ENCODE peak calls at places on chromosomes 2 and 18, in five cellular contexts. One of them, this sample, is unnamed.
A peak's percentile ranks its signal among the peaks of the same experiment; 100 is the strongest.

GRCh38 chr2:126736133-126736874 is 80.3 kb downstream of the GYPC start:
- DNase-seq in adrenal gland: no peak
- DNase-seq in Caco-2: no peak
- DNase-seq in thoracic aorta: no peak
- DNase-seq in IMR-90: peak; percentile 40
- DNase-seq in this sample: no peak

GRCh38 chr2:96144481-96145027 is 686 bp downstream of the DUSP2 start:
- DNase-seq in adrenal gland: no peak
- DNase-seq in Caco-2: peak; percentile 57
- DNase-seq in thoracic aorta: no peak
- DNase-seq in IMR-90: no peak
- DNase-seq in this sample: no peak

GRCh38 chr2:27191107-27191829 is 20.6 kb upstream of the ATRAID start:
- DNase-seq in adrenal gland: peak; percentile 75
- DNase-seq in Caco-2: peak; percentile 82
- DNase-seq in thoracic aorta: no peak
- DNase-seq in IMR-90: peak; percentile 71
- DNase-seq in this sample: peak; percentile 78

GRCh38 chr2:42092084-42092996 is 44.5 kb downstream of the PKDCC start:
- DNase-seq in adrenal gland: no peak
- DNase-seq in Caco-2: peak; percentile 89
- DNase-seq in thoracic aorta: no peak
- DNase-seq in IMR-90: no peak
- DNase-seq in this sample: no peak

GRCh38 chr2:177888581-177888980 is 184.0 kb downstream of the PDE11A start:
- DNase-seq in adrenal gland: no peak
- DNase-seq in Caco-2: no peak
- DNase-seq in thoracic aorta: no peak
- DNase-seq in IMR-90: no peak
- DNase-seq in this sample: no peak

GRCh38 chr18:48405108-48405507 is 4.1 kb downstream of the ZBTB7C start:
- DNase-seq in adrenal gland: peak; percentile 35
- DNase-seq in Caco-2: no peak
- DNase-seq in thoracic aorta: no peak
- DNase-seq in IMR-90: peak; percentile 22
- DNase-seq in this sample: no peak

GRCh38 chr2:97775074-97775473 is 61.7 kb downstream of the ZAP70 start:
- DNase-seq in adrenal gland: no peak
- DNase-seq in Caco-2: no peak
- DNase-seq in thoracic aorta: no peak
- DNase-seq in IMR-90: no peak
- DNase-seq in this sample: no peak

GRCh38 chr18:70423988-70424387 is 135.1 kb downstream of the SOCS6 start:
- DNase-seq in adrenal gland: no peak
- DNase-seq in Caco-2: no peak
- DNase-seq in thoracic aorta: no peak
- DNase-seq in IMR-90: no peak
- DNase-seq in this sample: no peak

GRCh38 chr2:230814616-230815015 is 50.1 kb upstream of the ITM2C start:
- DNase-seq in adrenal gland: no peak
- DNase-seq in Caco-2: no peak
- DNase-seq in thoracic aorta: no peak
- DNase-seq in IMR-90: peak; percentile 47
- DNase-seq in this sample: no peak

GRCh38 chr2:102340778-102341177 is 14.8 kb upstream of the IL18R1 start:
- DNase-seq in adrenal gland: no peak
- DNase-seq in Caco-2: no peak
- DNase-seq in thoracic aorta: no peak
- DNase-seq in IMR-90: no peak
- DNase-seq in this sample: no peak

GRCh38 chr18:78601349-78601748 is 378.3 kb upstream of the SALL3 start:
- DNase-seq in adrenal gland: no peak
- DNase-seq in Caco-2: no peak
- DNase-seq in thoracic aorta: no peak
- DNase-seq in IMR-90: no peak
- DNase-seq in this sample: no peak

GRCh38 chr18:62490967-62491366 is 31.9 kb upstream of the ZCCHC2 start:
- DNase-seq in adrenal gland: no peak
- DNase-seq in Caco-2: no peak
- DNase-seq in thoracic aorta: no peak
- DNase-seq in IMR-90: no peak
- DNase-seq in this sample: no peak

GRCh38 chr18:77359561-77360314 is 110.1 kb downstream of the GALR1 start:
- DNase-seq in adrenal gland: no peak
- DNase-seq in Caco-2: no peak
- DNase-seq in thoracic aorta: no peak
- DNase-seq in IMR-90: no peak
- DNase-seq in this sample: no peak

GRCh38 chr2:236376566-236377244 is 112.5 kb upstream of the ASB18 start:
- DNase-seq in adrenal gland: no peak
- DNase-seq in Caco-2: no peak
- DNase-seq in thoracic aorta: no peak
- DNase-seq in IMR-90: no peak
- DNase-seq in this sample: no peak

GRCh38 chr18:13638684-13639083 is 87.7 kb downstream of the FAM210A start:
- DNase-seq in adrenal gland: no peak
- DNase-seq in Caco-2: no peak
- DNase-seq in thoracic aorta: no peak
- DNase-seq in IMR-90: no peak
- DNase-seq in this sample: no peak

GRCh38 chr2:11775384-11775783 is 29.0 kb downstream of the LPIN1 start:
- DNase-seq in adrenal gland: no peak
- DNase-seq in Caco-2: no peak
- DNase-seq in thoracic aorta: no peak
- DNase-seq in IMR-90: peak; percentile 56
- DNase-seq in this sample: no peak

GRCh38 chr2:29075894-29076700 is 1.8 kb upstream of the PCARE start:
- DNase-seq in adrenal gland: no peak
- DNase-seq in Caco-2: no peak
- DNase-seq in thoracic aorta: no peak
- DNase-seq in IMR-90: peak; percentile 44
- DNase-seq in this sample: no peak

GRCh38 chr2:60641866-60642788 is 88.7 kb upstream of the BCL11A start:
- DNase-seq in adrenal gland: peak; percentile 41
- DNase-seq in Caco-2: peak; percentile 45
- DNase-seq in thoracic aorta: no peak
- DNase-seq in IMR-90: peak; percentile 49
- DNase-seq in this sample: no peak

GRCh38 chr18:77086034-77086433 is 46.5 kb downstream of the MBP start:
- DNase-seq in adrenal gland: no peak
- DNase-seq in Caco-2: no peak
- DNase-seq in thoracic aorta: no peak
- DNase-seq in IMR-90: peak; percentile 81
- DNase-seq in this sample: no peak

GRCh38 chr2:46984642-46985476 is 69.3 kb upstream of the MCFD2 start:
- DNase-seq in adrenal gland: peak; percentile 87
- DNase-seq in Caco-2: no peak
- DNase-seq in thoracic aorta: peak; percentile 60
- DNase-seq in IMR-90: peak; percentile 97
- DNase-seq in this sample: peak; percentile 55

GRCh38 chr2:74181739-74182138 is 3.1 kb upstream of the MOB1A start:
- DNase-seq in adrenal gland: peak; percentile 60
- DNase-seq in Caco-2: no peak
- DNase-seq in thoracic aorta: no peak
- DNase-seq in IMR-90: no peak
- DNase-seq in this sample: no peak

GRCh38 chr2:234995332-234996007 is 43.7 kb downstream of the SH3BP4 start:
- DNase-seq in adrenal gland: no peak
- DNase-seq in Caco-2: no peak
- DNase-seq in thoracic aorta: no peak
- DNase-seq in IMR-90: no peak
- DNase-seq in this sample: peak; percentile 62

GRCh38 chr2:85989288-85989865 is 100.6 kb upstream of the ST3GAL5 start:
- DNase-seq in adrenal gland: no peak
- DNase-seq in Caco-2: no peak
- DNase-seq in thoracic aorta: no peak
- DNase-seq in IMR-90: no peak
- DNase-seq in this sample: no peak

GRCh38 chr2:176002684-176003225 is 688 bp upstream of the LNPK start:
- DNase-seq in adrenal gland: peak; percentile 11
- DNase-seq in Caco-2: peak; percentile 42
- DNase-seq in thoracic aorta: no peak
- DNase-seq in IMR-90: peak; percentile 27
- DNase-seq in this sample: peak; percentile 6

GRCh38 chr18:26089247-26090129 is 925 bp downstream of the SS18 start:
- DNase-seq in adrenal gland: peak; percentile 29
- DNase-seq in Caco-2: no peak
- DNase-seq in thoracic aorta: no peak
- DNase-seq in IMR-90: peak; percentile 49
- DNase-seq in this sample: no peak

GRCh38 chr2:188345020-188345419 is 53.3 kb downstream of the GULP1 start:
- DNase-seq in adrenal gland: no peak
- DNase-seq in Caco-2: no peak
- DNase-seq in thoracic aorta: no peak
- DNase-seq in IMR-90: peak; percentile 14
- DNase-seq in this sample: no peak

GRCh38 chr2:28400434-28400833 is 7.8 kb downstream of the FOSL2 start:
- DNase-seq in adrenal gland: no peak
- DNase-seq in Caco-2: no peak
- DNase-seq in thoracic aorta: no peak
- DNase-seq in IMR-90: no peak
- DNase-seq in this sample: no peak

GRCh38 chr2:42060718-42061619 is 13.1 kb downstream of the PKDCC start:
- DNase-seq in adrenal gland: peak; percentile 46
- DNase-seq in Caco-2: no peak
- DNase-seq in thoracic aorta: no peak
- DNase-seq in IMR-90: peak; percentile 31
- DNase-seq in this sample: peak; percentile 53

GRCh38 chr2:120513776-120514357 is 167.9 kb downstream of the INHBB start:
- DNase-seq in adrenal gland: no peak
- DNase-seq in Caco-2: no peak
- DNase-seq in thoracic aorta: no peak
- DNase-seq in IMR-90: no peak
- DNase-seq in this sample: no peak

GRCh38 chr18:56986829-56987228 is 160.1 kb upstream of the BOD1L2 start:
- DNase-seq in adrenal gland: no peak
- DNase-seq in Caco-2: peak; percentile 22
- DNase-seq in thoracic aorta: no peak
- DNase-seq in IMR-90: no peak
- DNase-seq in this sample: no peak

GRCh38 chr2:176088048-176088936 is 4.2 kb upstream of the HOXD13 start:
- DNase-seq in adrenal gland: peak; percentile 55
- DNase-seq in Caco-2: peak; percentile 71
- DNase-seq in thoracic aorta: no peak
- DNase-seq in IMR-90: peak; percentile 23
- DNase-seq in this sample: no peak

GRCh38 chr2:161915121-161915520 is 158.9 kb downstream of the DPP4 start:
- DNase-seq in adrenal gland: no peak
- DNase-seq in Caco-2: no peak
- DNase-seq in thoracic aorta: no peak
- DNase-seq in IMR-90: no peak
- DNase-seq in this sample: no peak

GRCh38 chr2:173230181-173230580 is 124.5 kb upstream of the CDCA7 start:
- DNase-seq in adrenal gland: no peak
- DNase-seq in Caco-2: no peak
- DNase-seq in thoracic aorta: no peak
- DNase-seq in IMR-90: no peak
- DNase-seq in this sample: no peak

GRCh38 chr18:45104071-45104440 is 423.4 kb downstream of the SETBP1 start:
- DNase-seq in adrenal gland: no peak
- DNase-seq in Caco-2: no peak
- DNase-seq in thoracic aorta: no peak
- DNase-seq in IMR-90: no peak
- DNase-seq in this sample: no peak

GRCh38 chr2:231461516-231461971 is 2.7 kb downstream of the NCL start:
- DNase-seq in adrenal gland: no peak
- DNase-seq in Caco-2: no peak
- DNase-seq in thoracic aorta: no peak
- DNase-seq in IMR-90: no peak
- DNase-seq in this sample: no peak

GRCh38 chr18:79871481-79872091 is 73.8 kb downstream of the KCNG2 start:
- DNase-seq in adrenal gland: no peak
- DNase-seq in Caco-2: no peak
- DNase-seq in thoracic aorta: no peak
- DNase-seq in IMR-90: no peak
- DNase-seq in this sample: no peak

GRCh38 chr2:199025146-199025545 is 432.6 kb downstream of the SATB2 start:
- DNase-seq in adrenal gland: no peak
- DNase-seq in Caco-2: no peak
- DNase-seq in thoracic aorta: no peak
- DNase-seq in IMR-90: no peak
- DNase-seq in this sample: no peak

GRCh38 chr18:9392726-9393125 is 58.2 kb downstream of the TWSG1 start:
- DNase-seq in adrenal gland: no peak
- DNase-seq in Caco-2: no peak
- DNase-seq in thoracic aorta: no peak
- DNase-seq in IMR-90: no peak
- DNase-seq in this sample: no peak

GRCh38 chr2:38592951-38593350 is 9.8 kb downstream of the HNRNPLL start:
- DNase-seq in adrenal gland: no peak
- DNase-seq in Caco-2: no peak
- DNase-seq in thoracic aorta: no peak
- DNase-seq in IMR-90: peak; percentile 79
- DNase-seq in this sample: no peak
- H3K4me1 ChIP-seq in adrenal gland: peaks cover 75% of the 10 kb centered on the region
- H3K4me1 ChIP-seq in Caco-2: no peaks in the 10 kb centered on the region
- H3K4me1 ChIP-seq in thoracic aorta: peaks cover 83% of the 10 kb centered on the region
- H3K4me1 ChIP-seq in IMR-90: peaks cover 9% of the 10 kb centered on the region
- H3K4me1 ChIP-seq in this sample: no peaks in the 10 kb centered on the region

GRCh38 chr2:168642873-168643272 is 159.6 kb upstream of the NOSTRIN start:
- DNase-seq in adrenal gland: no peak
- DNase-seq in Caco-2: no peak
- DNase-seq in thoracic aorta: no peak
- DNase-seq in IMR-90: no peak
- DNase-seq in this sample: no peak
- TF ChIP-seq CTCF in adrenal gland: no peak
- TF ChIP-seq CTCF in Caco-2: no peak
- TF ChIP-seq CTCF in thoracic aorta: no peak
- TF ChIP-seq CTCF in IMR-90: no peak
- TF ChIP-seq CTCF in this sample: no peak

GRCh38 chr18:55446996-55447671 is 140.9 kb downstream of the TCF4 start:
- DNase-seq in adrenal gland: no peak
- DNase-seq in Caco-2: no peak
- DNase-seq in thoracic aorta: no peak
- DNase-seq in IMR-90: no peak
- DNase-seq in this sample: no peak
- H3K4me1 ChIP-seq in adrenal gland: peaks cover 14% of the 10 kb centered on the region
- H3K4me1 ChIP-seq in Caco-2: no peaks in the 10 kb centered on the region
- H3K4me1 ChIP-seq in thoracic aorta: peaks cover 11% of the 10 kb centered on the region
- H3K4me1 ChIP-seq in IMR-90: no peaks in the 10 kb centered on the region
- H3K4me1 ChIP-seq in this sample: no peaks in the 10 kb centered on the region

DNA sequence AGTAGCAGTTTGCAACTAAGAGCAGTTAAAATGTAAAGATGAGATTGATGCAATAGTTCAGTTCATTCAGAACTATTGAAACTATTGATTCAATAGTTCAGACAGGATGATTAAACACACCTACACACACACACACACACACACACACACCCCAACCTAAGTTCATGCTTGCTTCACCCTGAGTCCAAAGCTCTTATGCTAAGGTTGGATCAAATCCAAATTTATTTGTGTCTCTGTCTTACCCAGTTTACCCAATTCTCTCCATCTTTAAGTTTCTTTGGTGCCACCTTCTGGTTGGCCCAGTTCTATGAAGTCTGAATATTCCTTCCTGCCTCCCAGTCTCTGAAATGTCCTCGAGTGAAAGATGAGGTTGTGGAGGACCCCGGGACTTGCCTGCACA is 5.1 kb downstream of the SERPINB8 start:
- DNase-seq in adrenal gland: peak; percentile 25
- DNase-seq in Caco-2: no peak
- DNase-seq in thoracic aorta: no peak
- DNase-seq in IMR-90: peak; percentile 30
- DNase-seq in this sample: peak; percentile 23
- TF ChIP-seq CTCF in adrenal gland: no peak
- TF ChIP-seq CTCF in Caco-2: no peak
- TF ChIP-seq CTCF in thoracic aorta: no peak
- TF ChIP-seq CTCF in IMR-90: peak; percentile 35
- TF ChIP-seq CTCF in this sample: no peak